ENCODE peak calls at places on chromosomes 13 and 19, in four cellular contexts. One of them, this sample, is unnamed.

GRCh38 chr13:27006519-27007161 is 165.0 kb downstream of the USP12 start:
- DNase-seq in H1: peak; percentile 68
- DNase-seq in GM12878: no peak
- DNase-seq in HepG2: no peak
- DNase-seq in this sample: no peak

GRCh38 chr13:75566658-75567057 is 17.1 kb downstream of the UCHL3 start:
- DNase-seq in H1: no peak
- DNase-seq in GM12878: no peak
- DNase-seq in HepG2: peak; percentile 31
- DNase-seq in this sample: no peak

GRCh38 chr13:106038752-106039151 is 496.7 kb downstream of the EFNB2 start:
- DNase-seq in H1: no peak
- DNase-seq in GM12878: no peak
- DNase-seq in HepG2: no peak
- DNase-seq in this sample: no peak

GRCh38 chr13:23741879-23742510 is 147.2 kb downstream of the MIPEP start:
- DNase-seq in H1: peak; percentile 68
- DNase-seq in GM12878: no peak
- DNase-seq in HepG2: no peak
- DNase-seq in this sample: peak; percentile 28

GRCh38 chr13:27607125-27607524 is 13.2 kb downstream of the LNX2 start:
- DNase-seq in H1: no peak
- DNase-seq in GM12878: no peak
- DNase-seq in HepG2: peak; percentile 50
- DNase-seq in this sample: peak; percentile 27

GRCh38 chr19:3528080-3528479 is 10.9 kb upstream of the TEKTIP1 start:
- DNase-seq in H1: no peak
- DNase-seq in GM12878: no peak
- DNase-seq in HepG2: no peak
- DNase-seq in this sample: no peak

GRCh38 chr19:18225702-18226468 is at the start of gene PDE4C:
- DNase-seq in H1: peak; percentile 76
- DNase-seq in GM12878: no peak
- DNase-seq in HepG2: no peak
- DNase-seq in this sample: no peak

GRCh38 chr13:21917046-21918010 is 246.5 kb downstream of the FGF9 start:
- DNase-seq in H1: no peak
- DNase-seq in GM12878: no peak
- DNase-seq in HepG2: no peak
- DNase-seq in this sample: no peak

GRCh38 chr19:16366433-16367268 is 42.0 kb downstream of the KLF2 start:
- DNase-seq in H1: no peak
- DNase-seq in GM12878: peak; percentile 69
- DNase-seq in HepG2: no peak
- DNase-seq in this sample: no peak

GRCh38 chr19:17555480-17555928 is at the start of gene COLGALT1:
- DNase-seq in H1: peak; percentile 99
- DNase-seq in GM12878: peak; percentile 77
- DNase-seq in HepG2: peak; percentile 89
- DNase-seq in this sample: peak; percentile 100

GRCh38 chr13:78589206-78589605 is 14.1 kb downstream of the POU4F1 start:
- DNase-seq in H1: peak; percentile 89
- DNase-seq in GM12878: no peak
- DNase-seq in HepG2: peak; percentile 39
- DNase-seq in this sample: peak; percentile 61

GRCh38 chr19:45253396-45254027 is 2.4 kb downstream of the MARK4 start:
- DNase-seq in H1: no peak
- DNase-seq in GM12878: no peak
- DNase-seq in HepG2: no peak
- DNase-seq in this sample: no peak

GRCh38 chr13:39510296-39510695 is 92.7 kb downstream of the LHFPL6 start:
- DNase-seq in H1: no peak
- DNase-seq in GM12878: peak; percentile 17
- DNase-seq in HepG2: no peak
- DNase-seq in this sample: no peak

GRCh38 chr13:97879646-97880297 is 73.7 kb upstream of the IPO5 start:
- DNase-seq in H1: no peak
- DNase-seq in GM12878: no peak
- DNase-seq in HepG2: no peak
- DNase-seq in this sample: no peak
- TF ChIP-seq CBX5 in H1: no peak
- TF ChIP-seq CBX5 in GM12878: no peak
- TF ChIP-seq CBX5 in HepG2: no peak
- TF ChIP-seq CBX5 in this sample: no peak

GRCh38 chr19:48656840-48657474 is 11.0 kb upstream of the CA11 start:
- DNase-seq in H1: no peak
- DNase-seq in GM12878: no peak
- DNase-seq in HepG2: no peak
- DNase-seq in this sample: no peak
- TF ChIP-seq CBX5 in H1: no peak
- TF ChIP-seq CBX5 in GM12878: no peak
- TF ChIP-seq CBX5 in HepG2: no peak
- TF ChIP-seq CBX5 in this sample: no peak

GRCh38 chr19:57888494-57889231 is at the start of gene ZNF814:
- DNase-seq in H1: peak; percentile 93
- DNase-seq in GM12878: peak; percentile 55
- DNase-seq in HepG2: no peak
- DNase-seq in this sample: peak; percentile 27

GRCh38 chr19:57886046-57886445 is 2.8 kb downstream of the ZNF814 start:
- DNase-seq in H1: no peak
- DNase-seq in GM12878: no peak
- DNase-seq in HepG2: no peak
- DNase-seq in this sample: no peak

GRCh38 chr19:57887195-57887941 is 1.5 kb downstream of the ZNF814 start:
- DNase-seq in H1: no peak
- DNase-seq in GM12878: no peak
- DNase-seq in HepG2: no peak
- DNase-seq in this sample: no peak

DNA sequence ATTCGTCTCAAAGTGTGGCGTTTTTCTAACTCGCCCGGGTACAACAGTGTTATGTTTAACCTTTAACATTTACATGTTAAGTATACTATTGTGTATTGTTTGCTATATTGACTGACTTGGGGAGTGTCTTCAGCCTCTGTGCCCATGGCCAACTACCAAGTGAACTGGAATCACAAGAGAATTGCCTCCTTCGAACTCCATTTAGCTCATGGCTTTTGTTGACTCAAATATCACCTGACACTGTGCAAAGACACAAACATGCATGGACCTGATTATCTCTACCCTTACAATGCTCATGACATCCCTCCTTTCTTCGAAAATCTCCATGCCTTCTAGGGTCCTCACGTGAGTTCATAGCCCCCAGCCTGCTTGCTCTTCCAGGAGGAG is 737 bp downstream of the ZNF814 start:
- DNase-seq in H1: no peak
- DNase-seq in GM12878: no peak
- DNase-seq in HepG2: no peak
- DNase-seq in this sample: no peak
- TF ChIP-seq CBX5 in H1: no peak
- TF ChIP-seq CBX5 in GM12878: no peak
- TF ChIP-seq CBX5 in HepG2: no peak
- TF ChIP-seq CBX5 in this sample: no peak

DNA sequence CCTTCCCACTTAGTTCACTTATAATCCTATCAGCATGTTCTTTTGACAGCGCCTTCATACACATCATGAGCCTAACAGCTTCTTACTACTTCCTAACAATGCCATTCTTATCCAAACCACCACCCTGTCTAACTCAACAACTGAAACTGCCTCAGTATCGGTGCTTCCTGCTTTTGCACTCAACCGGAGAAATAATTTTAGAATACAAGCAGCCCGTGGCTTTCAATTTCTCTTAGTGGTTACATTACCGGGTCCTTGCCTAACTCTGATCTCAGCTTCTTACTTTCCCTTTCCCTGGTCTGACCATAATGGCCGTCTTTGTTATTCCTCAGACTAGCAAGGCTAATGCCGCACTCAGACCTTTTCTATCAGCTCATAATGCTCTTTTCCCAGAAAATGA is 17.0 kb downstream of the ZFP82 start:
- DNase-seq in H1: no peak
- DNase-seq in GM12878: no peak
- DNase-seq in HepG2: no peak
- DNase-seq in this sample: no peak
- TF ChIP-seq CBX5 in H1: no peak
- TF ChIP-seq CBX5 in GM12878: no peak
- TF ChIP-seq CBX5 in HepG2: no peak
- TF ChIP-seq CBX5 in this sample: no peak

GRCh38 chr13:101942535-101943157 is 459.2 kb downstream of the FGF14 start:
- DNase-seq in H1: no peak
- DNase-seq in GM12878: no peak
- DNase-seq in HepG2: no peak
- DNase-seq in this sample: no peak

GRCh38 chr13:101945435-101945834 is 456.4 kb downstream of the FGF14 start:
- DNase-seq in H1: no peak
- DNase-seq in GM12878: no peak
- DNase-seq in HepG2: no peak
- DNase-seq in this sample: no peak

GRCh38 chr13:101939370-101939769 is 462.5 kb downstream of the FGF14 start:
- DNase-seq in H1: no peak
- DNase-seq in GM12878: no peak
- DNase-seq in HepG2: no peak
- DNase-seq in this sample: no peak

GRCh38 chr13:101942038-101942437 is 459.8 kb downstream of the FGF14 start:
- DNase-seq in H1: no peak
- DNase-seq in GM12878: no peak
- DNase-seq in HepG2: peak; percentile 7
- DNase-seq in this sample: no peak

GRCh38 chr13:101941095-101941777 is 460.6 kb downstream of the FGF14 start:
- DNase-seq in H1: no peak
- DNase-seq in GM12878: no peak
- DNase-seq in HepG2: no peak
- DNase-seq in this sample: no peak
- TF ChIP-seq CBX5 in H1: no peak
- TF ChIP-seq CBX5 in GM12878: no peak
- TF ChIP-seq CBX5 in HepG2: no peak
- TF ChIP-seq CBX5 in this sample: no peak

DNA sequence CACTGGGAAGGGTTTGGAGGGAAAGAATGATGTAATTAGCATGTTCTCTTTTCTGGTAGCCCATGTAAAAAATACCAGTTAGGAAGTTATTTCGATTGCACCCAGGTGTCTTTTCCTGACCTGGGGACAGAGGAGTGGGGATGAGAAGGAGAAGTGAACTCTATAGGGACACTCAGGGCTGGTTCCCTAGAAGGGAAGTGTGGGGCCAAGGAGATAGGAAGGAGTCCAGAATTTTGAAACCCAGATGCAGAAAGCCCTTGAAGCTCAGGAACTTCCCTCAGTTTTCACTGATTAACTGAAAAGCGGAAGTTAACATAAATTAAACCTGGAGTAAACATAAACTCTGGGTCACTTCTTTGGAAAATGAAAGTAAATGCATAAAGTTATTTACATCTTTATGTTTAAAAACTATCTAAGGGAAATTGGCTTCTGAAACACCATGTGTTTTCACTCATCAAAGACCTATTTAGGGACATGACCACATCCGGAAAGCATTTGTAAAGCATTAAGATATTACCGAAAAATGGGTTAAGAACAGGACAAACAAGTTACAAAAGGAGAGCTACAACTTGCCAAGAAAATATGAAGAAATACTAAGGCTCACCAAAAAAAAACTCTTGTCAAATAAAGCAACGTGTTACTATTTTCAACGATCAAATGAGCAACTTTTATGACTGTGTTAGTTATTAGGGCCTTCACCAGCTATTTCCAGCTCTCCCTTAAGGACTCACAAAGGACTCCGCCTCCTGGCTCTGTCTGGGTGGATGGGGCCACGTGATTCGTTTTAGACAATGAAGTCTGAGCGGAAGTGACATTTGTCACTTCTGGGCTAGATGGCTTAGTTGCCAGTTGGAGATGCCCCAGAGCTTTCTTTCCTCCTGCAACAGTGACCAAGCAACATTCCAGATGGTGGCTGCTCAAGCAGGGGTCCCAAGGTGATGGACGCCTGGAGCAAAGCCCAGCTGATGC is 439.1 kb upstream of the ZNF507 start:
- DNase-seq in H1: no peak
- DNase-seq in GM12878: no peak
- DNase-seq in HepG2: no peak
- DNase-seq in this sample: no peak
- TF ChIP-seq CBX5 in H1: no peak
- TF ChIP-seq CBX5 in GM12878: no peak
- TF ChIP-seq CBX5 in HepG2: no peak
- TF ChIP-seq CBX5 in this sample: no peak

DNA sequence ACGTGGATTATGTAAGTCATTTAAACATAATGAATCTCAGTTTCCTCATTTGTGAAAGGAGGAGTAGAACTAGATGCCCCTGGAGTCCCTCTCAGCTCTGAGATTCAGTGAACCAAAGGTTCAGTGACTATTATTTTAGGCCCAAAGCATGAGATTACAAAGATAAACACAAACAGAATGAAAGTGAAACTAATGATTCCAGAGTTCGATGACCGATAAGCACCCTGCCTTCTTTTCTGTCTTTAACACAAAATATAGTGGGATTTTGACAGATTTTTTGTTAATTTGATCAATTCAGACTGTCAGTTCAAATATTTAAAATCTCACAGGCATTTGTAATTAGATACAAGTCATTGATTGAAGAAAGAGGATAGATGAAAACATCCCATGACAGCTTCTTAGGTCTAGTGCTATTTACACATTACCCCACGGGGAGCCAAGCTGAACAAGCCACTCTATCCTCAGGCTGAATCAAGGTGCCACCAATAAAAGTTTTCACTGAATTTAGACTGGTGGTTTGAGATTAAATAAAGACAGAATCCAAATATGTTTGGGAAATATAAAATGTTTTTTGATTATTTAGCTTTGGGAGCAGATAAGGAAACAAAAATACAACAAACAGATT is 64.6 kb upstream of the RAP2A start:
- DNase-seq in H1: no peak
- DNase-seq in GM12878: no peak
- DNase-seq in HepG2: no peak
- DNase-seq in this sample: no peak
- TF ChIP-seq CBX5 in H1: no peak
- TF ChIP-seq CBX5 in GM12878: no peak
- TF ChIP-seq CBX5 in HepG2: no peak
- TF ChIP-seq CBX5 in this sample: no peak